ENCODE peak calls at places on chromosomes 4 and X, in six cellular contexts. M is activated gamma-delta T cell treated with Interleukin-2 at 50 U/mL for 16 hours; G is fibroblast of lung; W is T-helper 2 cell; O is stimulated activated CD4-positive, alpha-beta T cell treated with anti-CD3 and anti-CD28 coated beads, Interleukin-2, amount 100 ng/mL, for 24 hours; V is stimulated activated CD8-positive, alpha-beta memory T cell treated with anti-CD3 and anti-CD28 coated beads, Interleukin-15, amount 100 ng/mL, for 4 hours. S is an unnamed sample.
A peak's percentile ranks its signal among the peaks of the same experiment; 100 is the strongest.

GRCh38 chr4:157225096-157225495 is 4.6 kb downstream of the GRIA2 start:
- DNase-seq in M (no peak), G (no peak), W (no peak), O (no peak), V (no peak), S (no peak)

GRCh38 chr4:145709843-145710242 is 29.9 kb downstream of the C4orf51 start:
- DNase-seq in M (no peak), G (peak; percentile 86), W (no peak), O (no peak), V (no peak), S (no peak)

GRCh38 chr4:83112239-83112638 is 2.3 kb downstream of the PLAC8 start:
- DNase-seq in M (no peak), G (no peak), W (no peak), O (peak; percentile 35), V (no peak), S (no peak)

GRCh38 chr4:2583517-2583916 is 47.1 kb downstream of the FAM193A start:
- DNase-seq in M (no peak), G (peak; percentile 53), W (no peak), O (no peak), V (no peak), S (no peak)

GRCh38 chr4:181662383-181662782 is 580.8 kb upstream of the TENM3 start:
- DNase-seq in M (no peak), G (peak; percentile 82), W (no peak), O (no peak), V (no peak), S (no peak)

GRCh38 chr4:152079543-152080293 is 318.9 kb upstream of the GATB start:
- DNase-seq in M (peak; percentile 55), G (no peak), W (no peak), O (no peak), V (no peak), S (no peak)

GRCh38 chrX:147911192-147912022 is at the start of gene FMR1:
- DNase-seq in M (peak; percentile 93), G (peak; percentile 91), W (peak; percentile 87), O (peak; percentile 91), V (peak; percentile 88), S (peak; percentile 93)

GRCh38 chr4:150297861-150298474 is 219.7 kb downstream of the DCLK2 start:
- DNase-seq in M (peak; percentile 5), G (peak; percentile 84), W (no peak), O (peak; percentile 37), V (no peak), S (peak; percentile 26)

GRCh38 chr4:123706961-123707360 is 310.4 kb downstream of the SPRY1 start:
- DNase-seq in M (no peak), G (no peak), W (no peak), O (no peak), V (no peak), S (no peak)